ENCODE peak calls at places on chromosome 18, in nine cellular contexts. One of them, this sample, is unnamed.

GRCh38 chr18:58231930-58232329 is 187.9 kb downstream of the NEDD4L start:
- DNase-seq in CD4-positive, alpha-beta memory T cell: no peak
- DNase-seq in activated T-cell treated with anti-CD3 and anti-CD28 coated beads for 48 hours: no peak
- DNase-seq in sigmoid colon: no peak
- DNase-seq in cardiac fibroblast: no peak
- DNase-seq in Daoy: no peak
- DNase-seq in effector memory CD8-positive, alpha-beta T cell: no peak
- DNase-seq in amygdala: no peak
- DNase-seq in heart right ventricle: no peak
- DNase-seq in this sample: no peak

GRCh38 chr18:75120521-75120920 is 88.4 kb downstream of the PTGR3 start:
- DNase-seq in CD4-positive, alpha-beta memory T cell: no peak
- DNase-seq in activated T-cell treated with anti-CD3 and anti-CD28 coated beads for 48 hours: no peak
- DNase-seq in sigmoid colon: no peak
- DNase-seq in cardiac fibroblast: no peak
- DNase-seq in Daoy: no peak
- DNase-seq in effector memory CD8-positive, alpha-beta T cell: no peak
- DNase-seq in amygdala: no peak
- DNase-seq in heart right ventricle: no peak
- DNase-seq in this sample: no peak

GRCh38 chr18:51089691-51090090 is 59.7 kb downstream of the SMAD4 start:
- DNase-seq in CD4-positive, alpha-beta memory T cell: no peak
- DNase-seq in activated T-cell treated with anti-CD3 and anti-CD28 coated beads for 48 hours: no peak
- DNase-seq in sigmoid colon: no peak
- DNase-seq in cardiac fibroblast: no peak
- DNase-seq in Daoy: no peak
- DNase-seq in effector memory CD8-positive, alpha-beta T cell: no peak
- DNase-seq in amygdala: no peak
- DNase-seq in heart right ventricle: no peak
- DNase-seq in this sample: peak

GRCh38 chr18:62763101-62763521 is 47.8 kb downstream of the PHLPP1 start:
- DNase-seq in CD4-positive, alpha-beta memory T cell: no peak
- DNase-seq in activated T-cell treated with anti-CD3 and anti-CD28 coated beads for 48 hours: no peak
- DNase-seq in sigmoid colon: no peak
- DNase-seq in cardiac fibroblast: no peak
- DNase-seq in Daoy: no peak
- DNase-seq in effector memory CD8-positive, alpha-beta T cell: no peak
- DNase-seq in amygdala: no peak
- DNase-seq in heart right ventricle: no peak
- DNase-seq in this sample: no peak

GRCh38 chr18:3972291-3972985 is 482.7 kb downstream of the DLGAP1 start:
- DNase-seq in CD4-positive, alpha-beta memory T cell: no peak
- DNase-seq in activated T-cell treated with anti-CD3 and anti-CD28 coated beads for 48 hours: no peak
- DNase-seq in sigmoid colon: no peak
- DNase-seq in cardiac fibroblast: no peak
- DNase-seq in Daoy: peak
- DNase-seq in effector memory CD8-positive, alpha-beta T cell: no peak
- DNase-seq in amygdala: no peak
- DNase-seq in heart right ventricle: no peak
- DNase-seq in this sample: peak

GRCh38 chr18:37874721-37875120 is 309.1 kb upstream of the CELF4 start:
- DNase-seq in CD4-positive, alpha-beta memory T cell: no peak
- DNase-seq in activated T-cell treated with anti-CD3 and anti-CD28 coated beads for 48 hours: no peak
- DNase-seq in sigmoid colon: no peak
- DNase-seq in cardiac fibroblast: no peak
- DNase-seq in Daoy: no peak
- DNase-seq in effector memory CD8-positive, alpha-beta T cell: no peak
- DNase-seq in amygdala: no peak
- DNase-seq in heart right ventricle: no peak
- DNase-seq in this sample: no peak

GRCh38 chr18:50623694-50624352 is 63.9 kb downstream of the MAPK4 start:
- DNase-seq in CD4-positive, alpha-beta memory T cell: no peak
- DNase-seq in activated T-cell treated with anti-CD3 and anti-CD28 coated beads for 48 hours: no peak
- DNase-seq in sigmoid colon: no peak
- DNase-seq in cardiac fibroblast: no peak
- DNase-seq in Daoy: no peak
- DNase-seq in effector memory CD8-positive, alpha-beta T cell: no peak
- DNase-seq in amygdala: no peak
- DNase-seq in heart right ventricle: no peak
- DNase-seq in this sample: no peak

GRCh38 chr18:7572837-7573236 is 5.7 kb downstream of the PTPRM start:
- DNase-seq in CD4-positive, alpha-beta memory T cell: no peak
- DNase-seq in activated T-cell treated with anti-CD3 and anti-CD28 coated beads for 48 hours: no peak
- DNase-seq in sigmoid colon: no peak
- DNase-seq in cardiac fibroblast: no peak
- DNase-seq in Daoy: no peak
- DNase-seq in effector memory CD8-positive, alpha-beta T cell: no peak
- DNase-seq in amygdala: no peak
- DNase-seq in heart right ventricle: no peak
- DNase-seq in this sample: no peak

GRCh38 chr18:2846638-2847340 is at the start of gene EMILIN2:
- DNase-seq in CD4-positive, alpha-beta memory T cell: peak
- DNase-seq in activated T-cell treated with anti-CD3 and anti-CD28 coated beads for 48 hours: peak
- DNase-seq in sigmoid colon: peak
- DNase-seq in cardiac fibroblast: peak
- DNase-seq in Daoy: peak
- DNase-seq in effector memory CD8-positive, alpha-beta T cell: peak
- DNase-seq in amygdala: no peak
- DNase-seq in heart right ventricle: peak
- DNase-seq in this sample: peak

GRCh38 chr18:78511666-78512065 is 468.0 kb upstream of the SALL3 start:
- DNase-seq in CD4-positive, alpha-beta memory T cell: no peak
- DNase-seq in activated T-cell treated with anti-CD3 and anti-CD28 coated beads for 48 hours: no peak
- DNase-seq in sigmoid colon: no peak
- DNase-seq in cardiac fibroblast: no peak
- DNase-seq in Daoy: no peak
- DNase-seq in effector memory CD8-positive, alpha-beta T cell: no peak
- DNase-seq in amygdala: no peak
- DNase-seq in heart right ventricle: no peak
- DNase-seq in this sample: no peak

GRCh38 chr18:27581261-27581904 is 396.3 kb upstream of the CHST9 start:
- DNase-seq in CD4-positive, alpha-beta memory T cell: no peak
- DNase-seq in activated T-cell treated with anti-CD3 and anti-CD28 coated beads for 48 hours: no peak
- DNase-seq in sigmoid colon: no peak
- DNase-seq in cardiac fibroblast: peak
- DNase-seq in Daoy: no peak
- DNase-seq in effector memory CD8-positive, alpha-beta T cell: no peak
- DNase-seq in amygdala: no peak
- DNase-seq in heart right ventricle: no peak
- DNase-seq in this sample: no peak

GRCh38 chr18:64202229-64202835 is 53.4 kb upstream of the LINC00305 start:
- DNase-seq in CD4-positive, alpha-beta memory T cell: no peak
- DNase-seq in activated T-cell treated with anti-CD3 and anti-CD28 coated beads for 48 hours: no peak
- DNase-seq in sigmoid colon: no peak
- DNase-seq in cardiac fibroblast: no peak
- DNase-seq in Daoy: no peak
- DNase-seq in effector memory CD8-positive, alpha-beta T cell: no peak
- DNase-seq in amygdala: no peak
- DNase-seq in heart right ventricle: no peak
- DNase-seq in this sample: no peak

GRCh38 chr18:56391933-56392590 is 246.3 kb downstream of the TXNL1 start:
- DNase-seq in CD4-positive, alpha-beta memory T cell: no peak
- DNase-seq in activated T-cell treated with anti-CD3 and anti-CD28 coated beads for 48 hours: no peak
- DNase-seq in sigmoid colon: no peak
- DNase-seq in cardiac fibroblast: no peak
- DNase-seq in Daoy: no peak
- DNase-seq in effector memory CD8-positive, alpha-beta T cell: no peak
- DNase-seq in amygdala: no peak
- DNase-seq in heart right ventricle: no peak
- DNase-seq in this sample: no peak

GRCh38 chr18:51537487-51537886 is 340.0 kb upstream of the MEX3C start:
- DNase-seq in CD4-positive, alpha-beta memory T cell: no peak
- DNase-seq in activated T-cell treated with anti-CD3 and anti-CD28 coated beads for 48 hours: no peak
- DNase-seq in sigmoid colon: no peak
- DNase-seq in cardiac fibroblast: peak
- DNase-seq in Daoy: no peak
- DNase-seq in effector memory CD8-positive, alpha-beta T cell: no peak
- DNase-seq in amygdala: no peak
- DNase-seq in heart right ventricle: peak
- DNase-seq in this sample: no peak

GRCh38 chr18:23885750-23886149 is 128.8 kb upstream of the TTC39C start:
- DNase-seq in CD4-positive, alpha-beta memory T cell: peak
- DNase-seq in activated T-cell treated with anti-CD3 and anti-CD28 coated beads for 48 hours: no peak
- DNase-seq in sigmoid colon: no peak
- DNase-seq in cardiac fibroblast: no peak
- DNase-seq in Daoy: no peak
- DNase-seq in effector memory CD8-positive, alpha-beta T cell: no peak
- DNase-seq in amygdala: no peak
- DNase-seq in heart right ventricle: no peak
- DNase-seq in this sample: no peak

GRCh38 chr18:6255121-6255742 is 159.5 kb downstream of the L3MBTL4 start:
- DNase-seq in CD4-positive, alpha-beta memory T cell: no peak
- DNase-seq in activated T-cell treated with anti-CD3 and anti-CD28 coated beads for 48 hours: no peak
- DNase-seq in sigmoid colon: no peak
- DNase-seq in cardiac fibroblast: no peak
- DNase-seq in Daoy: no peak
- DNase-seq in effector memory CD8-positive, alpha-beta T cell: no peak
- DNase-seq in amygdala: no peak
- DNase-seq in heart right ventricle: no peak
- DNase-seq in this sample: no peak

GRCh38 chr18:28571929-28572328 is 395.0 kb upstream of the CDH2 start:
- DNase-seq in CD4-positive, alpha-beta memory T cell: no peak
- DNase-seq in activated T-cell treated with anti-CD3 and anti-CD28 coated beads for 48 hours: no peak
- DNase-seq in sigmoid colon: no peak
- DNase-seq in cardiac fibroblast: no peak
- DNase-seq in Daoy: no peak
- DNase-seq in effector memory CD8-positive, alpha-beta T cell: no peak
- DNase-seq in amygdala: no peak
- DNase-seq in heart right ventricle: no peak
- DNase-seq in this sample: no peak

GRCh38 chr18:75854174-75854573 is 426.7 kb upstream of the SMIM21 start:
- DNase-seq in CD4-positive, alpha-beta memory T cell: no peak
- DNase-seq in activated T-cell treated with anti-CD3 and anti-CD28 coated beads for 48 hours: peak
- DNase-seq in sigmoid colon: no peak
- DNase-seq in cardiac fibroblast: no peak
- DNase-seq in Daoy: peak
- DNase-seq in effector memory CD8-positive, alpha-beta T cell: no peak
- DNase-seq in amygdala: no peak
- DNase-seq in heart right ventricle: no peak
- DNase-seq in this sample: no peak

GRCh38 chr18:21830533-21830932 is 89.9 kb downstream of the MIB1 start:
- DNase-seq in CD4-positive, alpha-beta memory T cell: no peak
- DNase-seq in activated T-cell treated with anti-CD3 and anti-CD28 coated beads for 48 hours: no peak
- DNase-seq in sigmoid colon: no peak
- DNase-seq in cardiac fibroblast: no peak
- DNase-seq in Daoy: no peak
- DNase-seq in effector memory CD8-positive, alpha-beta T cell: no peak
- DNase-seq in amygdala: no peak
- DNase-seq in heart right ventricle: no peak
- DNase-seq in this sample: no peak

GRCh38 chr18:49321800-49322461 is 138.5 kb downstream of the DYM start:
- DNase-seq in CD4-positive, alpha-beta memory T cell: no peak
- DNase-seq in activated T-cell treated with anti-CD3 and anti-CD28 coated beads for 48 hours: no peak
- DNase-seq in sigmoid colon: no peak
- DNase-seq in cardiac fibroblast: peak
- DNase-seq in Daoy: peak
- DNase-seq in effector memory CD8-positive, alpha-beta T cell: no peak
- DNase-seq in amygdala: no peak
- DNase-seq in heart right ventricle: no peak
- DNase-seq in this sample: peak

GRCh38 chr18:32386466-32386865 is 84.2 kb downstream of the GAREM1 start:
- DNase-seq in CD4-positive, alpha-beta memory T cell: no peak
- DNase-seq in activated T-cell treated with anti-CD3 and anti-CD28 coated beads for 48 hours: no peak
- DNase-seq in sigmoid colon: no peak
- DNase-seq in cardiac fibroblast: no peak
- DNase-seq in Daoy: no peak
- DNase-seq in effector memory CD8-positive, alpha-beta T cell: no peak
- DNase-seq in amygdala: no peak
- DNase-seq in heart right ventricle: no peak
- DNase-seq in this sample: no peak

GRCh38 chr18:76098728-76099514 is 396.1 kb downstream of the ZNF516 start:
- DNase-seq in CD4-positive, alpha-beta memory T cell: no peak
- DNase-seq in activated T-cell treated with anti-CD3 and anti-CD28 coated beads for 48 hours: peak
- DNase-seq in sigmoid colon: no peak
- DNase-seq in cardiac fibroblast: no peak
- DNase-seq in Daoy: no peak
- DNase-seq in effector memory CD8-positive, alpha-beta T cell: no peak
- DNase-seq in amygdala: no peak
- DNase-seq in heart right ventricle: no peak
- DNase-seq in this sample: no peak

GRCh38 chr18:9321709-9322108 is 12.9 kb upstream of the TWSG1 start:
- DNase-seq in CD4-positive, alpha-beta memory T cell: no peak
- DNase-seq in activated T-cell treated with anti-CD3 and anti-CD28 coated beads for 48 hours: no peak
- DNase-seq in sigmoid colon: no peak
- DNase-seq in cardiac fibroblast: peak
- DNase-seq in Daoy: no peak
- DNase-seq in effector memory CD8-positive, alpha-beta T cell: no peak
- DNase-seq in amygdala: no peak
- DNase-seq in heart right ventricle: no peak
- DNase-seq in this sample: no peak

GRCh38 chr18:64103979-64104378 is 44.9 kb downstream of the LINC00305 start:
- DNase-seq in CD4-positive, alpha-beta memory T cell: no peak
- DNase-seq in activated T-cell treated with anti-CD3 and anti-CD28 coated beads for 48 hours: no peak
- DNase-seq in sigmoid colon: no peak
- DNase-seq in cardiac fibroblast: no peak
- DNase-seq in Daoy: no peak
- DNase-seq in effector memory CD8-positive, alpha-beta T cell: no peak
- DNase-seq in amygdala: no peak
- DNase-seq in heart right ventricle: no peak
- DNase-seq in this sample: no peak

GRCh38 chr18:68733693-68734092 is 18.8 kb upstream of the TMX3 start:
- DNase-seq in CD4-positive, alpha-beta memory T cell: no peak
- DNase-seq in activated T-cell treated with anti-CD3 and anti-CD28 coated beads for 48 hours: no peak
- DNase-seq in sigmoid colon: no peak
- DNase-seq in cardiac fibroblast: no peak
- DNase-seq in Daoy: no peak
- DNase-seq in effector memory CD8-positive, alpha-beta T cell: no peak
- DNase-seq in amygdala: no peak
- DNase-seq in heart right ventricle: no peak
- DNase-seq in this sample: peak

GRCh38 chr18:26383454-26384270 is 157.4 kb downstream of the TAF4B start:
- DNase-seq in CD4-positive, alpha-beta memory T cell: peak
- DNase-seq in activated T-cell treated with anti-CD3 and anti-CD28 coated beads for 48 hours: no peak
- DNase-seq in sigmoid colon: no peak
- DNase-seq in cardiac fibroblast: peak
- DNase-seq in Daoy: peak
- DNase-seq in effector memory CD8-positive, alpha-beta T cell: no peak
- DNase-seq in amygdala: no peak
- DNase-seq in heart right ventricle: no peak
- DNase-seq in this sample: peak

GRCh38 chr18:62898359-62898758 is 183.0 kb downstream of the PHLPP1 start:
- DNase-seq in CD4-positive, alpha-beta memory T cell: no peak
- DNase-seq in activated T-cell treated with anti-CD3 and anti-CD28 coated beads for 48 hours: no peak
- DNase-seq in sigmoid colon: no peak
- DNase-seq in cardiac fibroblast: no peak
- DNase-seq in Daoy: no peak
- DNase-seq in effector memory CD8-positive, alpha-beta T cell: no peak
- DNase-seq in amygdala: no peak
- DNase-seq in heart right ventricle: no peak
- DNase-seq in this sample: no peak

This sample was measured in fibroblast of lung.